ENCODE peak calls at places on chromosomes 4 and X, in ten cellular contexts. D is PC-3, U is breast epithelium, B is uterus, I is right lobe of liver, F is AG04450, V is upper lobe of right lung, X is dorsolateral prefrontal cortex, Y is cardiac muscle cell, E is gastrocnemius medialis. O is an unnamed sample.

GRCh38 chrX:47097018-47097417 is 18.8 kb downstream of the RGN start:
- DNase-seq in V (no peak), F (no peak), I (no peak), D (no peak), Y (no peak), X (no peak), B (no peak), U (no peak), E (no peak), O (no peak)

GRCh38 chr4:125750827-125751466 is 436.2 kb downstream of the FAT4 start:
- DNase-seq in D (peak), F (no peak), E (no peak), U (no peak), V (no peak), B (peak), X (no peak), I (no peak), Y (peak), O (no peak)

GRCh38 chr4:53920116-53920515 is 144.3 kb downstream of the CHIC2 start:
- DNase-seq in D (peak), I (no peak), E (no peak), U (no peak), F (no peak), X (no peak), V (no peak), B (no peak), Y (no peak), O (no peak)

GRCh38 chr4:30714408-30715031 is 5.6 kb upstream of the PCDH7 start:
- DNase-seq in U (no peak), I (no peak), F (no peak), D (peak), Y (peak), B (peak), E (no peak), V (no peak), X (no peak), O (peak)

GRCh38 chr4:95548738-95549245 is at the start of gene UNC5C:
- DNase-seq in I (peak), E (no peak), V (peak), D (no peak), U (no peak), F (no peak), Y (peak), X (no peak), B (peak), O (peak)

GRCh38 chr4:83237591-83237990 is 47.0 kb downstream of the COQ2 start:
- DNase-seq in D (no peak), V (no peak), Y (no peak), X (no peak), F (no peak), E (no peak), B (no peak), U (no peak), I (no peak), O (no peak)

GRCh38 chrX:41338422-41338821 is 4.5 kb downstream of the DDX3X start:
- DNase-seq in X (no peak), E (no peak), U (no peak), Y (no peak), F (no peak), B (no peak), I (no peak), V (no peak), D (peak), O (no peak)

GRCh38 chr4:118313098-118313497 is 39.7 kb downstream of the PRSS12 start:
- DNase-seq in Y (no peak), V (no peak), B (no peak), U (no peak), F (no peak), D (no peak), I (no peak), E (no peak), X (no peak), O (no peak)

GRCh38 chrX:133005038-133005437 is 46.6 kb upstream of the HS6ST2 start:
- DNase-seq in V (no peak), E (no peak), B (no peak), F (no peak), U (no peak), Y (peak), D (peak), I (no peak), X (no peak), O (no peak)

GRCh38 chr4:182938213-182938645 is 21.0 kb upstream of the DCTD start:
- DNase-seq in U (peak), F (no peak), I (peak), B (peak), D (peak), V (peak), E (peak), X (peak), Y (peak), O (peak)

GRCh38 chr4:126715067-126715466 is 917.7 kb upstream of the INTU start:
- DNase-seq in E (no peak), D (no peak), V (no peak), I (no peak), B (no peak), F (no peak), Y (no peak), X (no peak), U (no peak), O (no peak)

GRCh38 chr4:38902695-38903094 is 35.1 kb downstream of the FAM114A1 start:
- DNase-seq in Y (peak), B (no peak), U (no peak), E (no peak), D (peak), V (no peak), F (no peak), I (no peak), X (no peak), O (no peak)

GRCh38 chr4:67727124-67727850 is 26.3 kb upstream of the UBA6 start:
- DNase-seq in U (no peak), F (no peak), D (peak), X (no peak), E (no peak), B (no peak), V (no peak), I (no peak), Y (peak), O (no peak)

GRCh38 chr4:139875456-139875855 is 209.8 kb downstream of the MGST2 start:
- DNase-seq in X (no peak), V (no peak), F (no peak), U (no peak), Y (no peak), I (no peak), E (no peak), B (no peak), D (no peak), O (no peak)

GRCh38 chr4:141697116-141697515 is 60.7 kb downstream of the IL15 start:
- DNase-seq in F (no peak), E (no peak), B (no peak), I (no peak), D (no peak), Y (no peak), U (no peak), V (no peak), X (no peak), O (no peak)

GRCh38 chr4:128636906-128637305 is 172.6 kb upstream of the JADE1 start:
- DNase-seq in F (no peak), X (no peak), B (no peak), Y (no peak), D (no peak), E (no peak), I (no peak), V (no peak), U (no peak), O (no peak)

DNA sequence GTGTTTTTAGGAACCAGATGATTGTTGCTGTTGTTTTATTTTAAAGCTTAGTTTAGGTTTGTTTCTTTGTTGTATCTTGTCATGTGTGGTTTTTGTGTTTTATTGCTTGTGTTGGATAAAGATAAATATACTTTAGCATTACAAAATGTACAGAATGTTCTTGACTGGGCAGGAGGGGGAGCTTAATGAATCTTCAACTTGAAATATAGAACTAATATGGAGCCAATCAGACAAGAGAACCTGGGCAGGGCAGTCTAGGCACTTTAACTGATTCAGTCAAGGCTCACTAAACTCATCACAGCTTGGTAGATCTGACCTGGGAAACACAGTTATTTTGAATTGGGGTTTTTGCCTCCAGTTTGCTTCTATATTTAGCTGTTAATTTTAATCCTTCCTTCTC is 304.2 kb downstream of the ARHGAP24 start:
- DNase-seq in I (no peak), U (no peak), Y (peak), E (no peak), X (no peak), V (no peak), F (no peak), B (no peak), D (peak), O (no peak)
- H3K27ac ChIP-seq in I (peak), U (peak), Y (no peak), E (peak), X (no peak), V (peak), F (no peak), B (peak), D (peak), O (peak)

GRCh38 chrX:79270401-79270800 is 96.7 kb downstream of the ITM2A start:
- DNase-seq in X (no peak), Y (peak), I (no peak), D (no peak), U (no peak), E (no peak), F (no peak), B (peak), V (no peak), O (peak)
- TF ChIP-seq CTCF in X (no peak), Y (peak), I (peak), D (peak), U (no peak), E (peak), F (no peak), B (no peak), V (peak), O (no peak)

GRCh38 chrX:111568356-111568755 is 56.9 kb downstream of the SERTM2 start:
- DNase-seq in V (no peak), Y (peak), X (no peak), E (no peak), B (peak), D (peak), F (no peak), U (no peak), I (peak), O (no peak)
- H3K27ac ChIP-seq in V (no peak), Y (no peak), X (no peak), E (no peak), B (no peak), D (no peak), F (no peak), U (no peak), I (no peak), O (no peak)

DNA sequence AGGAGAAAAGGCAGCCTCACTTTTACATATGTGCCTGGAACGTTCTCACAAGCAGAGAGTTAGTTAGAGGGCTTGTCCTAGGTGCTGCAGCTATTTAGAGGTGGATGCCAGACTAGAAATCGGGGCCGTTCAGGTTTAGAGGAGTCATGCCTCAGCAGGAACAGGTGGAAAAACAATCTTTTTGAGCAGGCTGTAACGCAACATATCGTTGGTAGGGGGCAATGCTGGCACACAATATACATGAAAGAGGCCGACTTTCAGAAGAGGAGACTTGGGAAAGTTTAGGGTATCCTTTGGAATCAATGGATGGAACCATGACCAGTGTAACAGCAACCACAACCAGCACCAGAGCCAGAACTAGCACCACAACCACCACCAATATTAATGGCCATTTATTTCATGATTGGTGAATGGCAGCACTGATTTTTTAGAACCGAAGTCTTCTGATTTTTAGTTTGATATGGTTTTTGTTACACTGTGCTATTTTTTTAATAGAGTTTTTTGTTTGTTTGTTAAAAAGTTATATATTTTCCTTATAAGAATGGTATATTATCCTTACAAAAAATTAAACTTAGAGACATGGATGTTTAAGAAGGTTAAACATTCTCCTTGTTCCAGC is 14.9 kb upstream of the PAQR3 start:
- DNase-seq in V (no peak), X (no peak), B (no peak), D (peak), I (no peak), U (no peak), E (no peak), Y (peak), F (no peak), O (no peak)
- TF ChIP-seq CTCF in V (peak), X (peak), B (no peak), D (peak), I (no peak), U (peak), E (no peak), Y (peak), F (peak), O (no peak)

DNA sequence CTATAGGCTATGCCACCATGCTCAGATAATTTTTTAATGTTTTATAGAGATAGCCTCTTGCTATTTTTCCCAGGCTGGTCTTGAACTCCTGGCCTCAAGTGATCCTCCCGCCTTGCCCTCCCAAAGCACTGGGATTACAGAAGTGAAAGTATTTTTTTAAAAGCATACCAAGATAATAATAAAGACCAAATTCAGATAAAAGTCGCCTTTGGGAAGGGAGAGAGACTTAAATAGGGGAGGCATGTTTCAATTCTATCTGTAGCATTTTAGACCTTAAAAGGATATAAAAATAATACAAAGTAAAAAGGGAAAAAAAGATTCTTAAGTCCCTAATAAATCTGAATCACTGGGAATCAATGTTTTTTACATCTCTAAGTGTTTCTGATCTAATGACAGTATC is 108.9 kb downstream of the AFAP1 start:
- DNase-seq in B (no peak), U (no peak), D (no peak), F (no peak), Y (no peak), E (no peak), V (no peak), I (no peak), X (no peak), O (no peak)
- H3K27ac ChIP-seq in B (peak), U (no peak), D (no peak), F (peak), Y (peak), E (peak), V (peak), I (no peak), X (peak), O (peak)

GRCh38 chr4:173235050-173235449 is 66.4 kb downstream of the GALNT7 start:
- DNase-seq in Y (no peak), D (no peak), B (peak), V (no peak), U (no peak), E (no peak), I (no peak), F (no peak), X (no peak), O (no peak)

GRCh38 chr4:173230077-173230476 is 61.5 kb downstream of the GALNT7 start:
- DNase-seq in E (no peak), U (no peak), V (no peak), F (no peak), X (no peak), D (no peak), B (no peak), Y (peak), I (no peak), O (no peak)

GRCh38 chr4:173237152-173237551 is 68.5 kb downstream of the GALNT7 start:
- DNase-seq in B (no peak), U (no peak), V (no peak), Y (no peak), E (no peak), I (no peak), X (no peak), D (peak), F (no peak), O (no peak)

GRCh38 chr4:173227753-173228152 is 59.1 kb downstream of the GALNT7 start:
- DNase-seq in X (no peak), F (no peak), B (no peak), I (no peak), D (no peak), U (no peak), V (no peak), E (no peak), Y (no peak), O (no peak)

DNA sequence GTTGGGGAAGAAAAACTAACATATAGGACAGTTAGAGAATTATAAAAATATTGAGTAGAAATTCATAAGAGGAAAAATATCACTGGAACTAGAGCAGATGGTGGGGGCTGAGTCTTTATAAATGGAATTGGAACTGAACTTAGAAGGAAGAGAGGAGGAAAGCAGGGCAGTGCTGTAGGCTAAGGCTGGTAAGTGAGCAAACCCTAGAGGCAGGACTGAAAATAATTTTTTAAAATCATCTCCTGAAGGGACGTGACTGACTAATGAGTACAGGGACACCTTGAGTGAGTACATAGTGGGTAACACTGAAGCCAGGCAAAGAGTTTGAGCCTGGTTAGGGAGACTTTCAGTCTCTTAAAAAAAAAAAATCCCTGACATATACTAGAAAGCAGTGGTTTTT is 63.3 kb downstream of the GALNT7 start:
- DNase-seq in Y (peak), F (no peak), B (no peak), U (no peak), D (peak), V (no peak), E (no peak), X (no peak), I (no peak), O (no peak)
- TF ChIP-seq CTCF in Y (peak), F (peak), B (no peak), U (no peak), D (peak), V (peak), E (no peak), X (no peak), I (no peak), O (peak)

DNA sequence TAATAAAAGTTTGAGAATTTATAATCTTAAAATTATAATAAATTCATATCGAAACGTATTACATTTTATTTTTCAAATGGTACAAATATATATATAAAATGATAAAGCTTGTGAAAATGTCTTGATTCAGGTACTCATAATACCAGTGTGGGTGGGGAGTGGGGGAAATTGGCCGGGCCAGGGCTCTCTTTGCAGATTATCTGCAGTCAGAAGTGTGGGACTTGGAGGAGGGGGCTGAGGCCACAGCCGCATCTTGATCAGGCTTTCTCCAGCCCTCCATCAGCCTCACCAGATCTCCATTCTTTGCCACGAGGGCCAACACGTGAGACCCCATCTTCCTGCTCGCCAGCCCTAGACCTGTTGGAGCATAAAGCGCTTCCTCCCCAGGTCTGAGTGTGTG is 86.7 kb downstream of the STIM2 start:
- DNase-seq in Y (no peak), I (no peak), E (no peak), V (no peak), D (no peak), U (no peak), X (no peak), F (no peak), B (no peak), O (no peak)
- H3K27ac ChIP-seq in Y (no peak), I (no peak), E (no peak), V (no peak), D (no peak), U (no peak), X (no peak), F (no peak), B (no peak), O (no peak)

O was measured in transverse colon.